ENCODE peak calls at places on chromosomes 4 and X, in nine cellular contexts. T is posterior cingulate gyrus; M is activated CD4-positive, alpha-beta T cell treated with anti-CD3 and anti-CD28 coated beads for 24 hours; G is esophagus muscularis mucosa; Q is fibroblast of the conjunctiva; H is D341Med; R is effector CD4-positive, alpha-beta T cell; W is NCI-H1694 treated with DMSO at 0.1 percent for 48 hours; A is pons. E is an unnamed sample.
A peak's percentile ranks its signal among the peaks of the same experiment; 100 is the strongest.

GRCh38 chr4:161767116-161767515 is 396.7 kb downstream of the FSTL5 start:
- DNase-seq in T (no peak), M (no peak), G (no peak), Q (no peak), H (no peak), R (no peak), W (no peak), A (no peak), E (no peak)

GRCh38 chr4:95637047-95637600 is 88.4 kb upstream of the UNC5C start:
- DNase-seq in T (no peak), M (no peak), G (no peak), Q (no peak), H (peak; percentile 35), R (no peak), W (no peak), A (peak; percentile 49), E (no peak)

GRCh38 chr4:142408003-142408441 is 438.1 kb downstream of the INPP4B start:
- DNase-seq in T (no peak), M (no peak), G (no peak), Q (no peak), H (no peak), R (no peak), W (no peak), A (no peak), E (no peak)

GRCh38 chr4:1960170-1960825 is 48.5 kb downstream of the NELFA start:
- DNase-seq in T (no peak), M (no peak), G (no peak), Q (no peak), H (no peak), R (no peak), W (no peak), A (no peak), E (no peak)

GRCh38 chrX:13827693-13828092 is 10.8 kb upstream of the GPM6B start:
- DNase-seq in T (no peak), M (no peak), G (no peak), Q (no peak), H (no peak), R (no peak), W (no peak), A (no peak), E (no peak)

GRCh38 chr4:159505275-159505975 is 402.5 kb downstream of the RAPGEF2 start:
- DNase-seq in T (no peak), M (no peak), G (no peak), Q (no peak), H (no peak), R (no peak), W (no peak), A (no peak), E (no peak)

GRCh38 chr4:152936446-152937279 is 540 bp downstream of the FHDC1 start:
- DNase-seq in T (peak; percentile 15), M (no peak), G (no peak), Q (no peak), H (peak; percentile 82), R (no peak), W (no peak), A (no peak), E (peak; percentile 80)

GRCh38 chr4:17762705-17763104 is 18.7 kb downstream of the FAM184B start:
- DNase-seq in T (no peak), M (no peak), G (no peak), Q (peak; percentile 27), H (no peak), R (no peak), W (peak; percentile 34), A (peak; percentile 20), E (no peak)

GRCh38 chr4:2432004-2432403 is 13.2 kb downstream of the CFAP99 start:
- DNase-seq in T (no peak), M (no peak), G (no peak), Q (no peak), H (no peak), R (no peak), W (no peak), A (no peak), E (no peak)

GRCh38 chrX:32530802-32531403 is 680.4 kb downstream of the DMD start:
- DNase-seq in T (no peak), M (peak; percentile 15), G (no peak), Q (peak; percentile 35), H (no peak), R (no peak), W (peak; percentile 13), A (peak; percentile 71), E (no peak)

GRCh38 chr4:25330905-25331816 is 18.6 kb downstream of the ZCCHC4 start:
- DNase-seq in T (no peak), M (no peak), G (no peak), Q (no peak), H (no peak), R (no peak), W (no peak), A (peak; percentile 26), E (no peak)

GRCh38 chr4:107997001-107997788 is 7.5 kb downstream of the HADH start:
- DNase-seq in T (no peak), M (no peak), G (no peak), Q (no peak), H (no peak), R (no peak), W (no peak), A (peak; percentile 60), E (no peak)

GRCh38 chr4:102779204-102779603 is 18.4 kb upstream of the MANBA start:
- DNase-seq in T (no peak), M (no peak), G (no peak), Q (no peak), H (no peak), R (no peak), W (no peak), A (no peak), E (no peak)

GRCh38 chrX:150361777-150362351 is 1.3 kb upstream of the MAMLD1 start:
- DNase-seq in T (no peak), M (no peak), G (no peak), Q (no peak), H (no peak), R (no peak), W (no peak), A (no peak), E (peak; percentile 79)

GRCh38 chrX:12824944-12825343 is 33.7 kb downstream of the PRPS2 start:
- DNase-seq in T (no peak), M (no peak), G (no peak), Q (no peak), H (no peak), R (no peak), W (no peak), A (peak; percentile 13), E (no peak)

GRCh38 chr4:87330761-87331160 is 8.1 kb upstream of the HSD17B13 start:
- DNase-seq in T (no peak), M (no peak), G (no peak), Q (no peak), H (no peak), R (no peak), W (no peak), A (no peak), E (no peak)

GRCh38 chr4:56880572-56880971 is 27.1 kb upstream of the REST start:
- DNase-seq in T (no peak), M (no peak), G (no peak), Q (no peak), H (no peak), R (no peak), W (no peak), A (no peak), E (no peak)

GRCh38 chr4:155007660-155008176 is 200.7 kb upstream of the NPY2R start:
- DNase-seq in T (no peak), M (no peak), G (no peak), Q (no peak), H (no peak), R (no peak), W (no peak), A (no peak), E (no peak)

GRCh38 chrX:135740683-135741149 is 27.3 kb downstream of the CT45A3 start:
- DNase-seq in T (peak; percentile 20), M (peak; percentile 24), G (no peak), Q (no peak), H (peak; percentile 47), R (peak; percentile 14), W (no peak), A (peak; percentile 2), E (peak; percentile 66)

GRCh38 chr4:47490550-47490949 is 5.5 kb downstream of the ATP10D start:
- DNase-seq in T (no peak), M (no peak), G (no peak), Q (peak; percentile 10), H (peak; percentile 51), R (no peak), W (peak; percentile 33), A (peak; percentile 29), E (no peak)

GRCh38 chrX:87878926-87879325 is 361.3 kb downstream of the KLHL4 start:
- DNase-seq in T (no peak), M (no peak), G (no peak), Q (no peak), H (no peak), R (no peak), W (no peak), A (no peak), E (peak; percentile 47)

GRCh38 chr4:46946914-46947313 is 37.9 kb upstream of the COX7B2 start:
- DNase-seq in T (no peak), M (no peak), G (no peak), Q (no peak), H (no peak), R (no peak), W (no peak), A (no peak), E (no peak)

GRCh38 chr4:139606600-139607301 is 50.7 kb upstream of the SETD7 start:
- DNase-seq in T (no peak), M (no peak), G (no peak), Q (peak; percentile 63), H (peak; percentile 63), R (no peak), W (no peak), A (no peak), E (no peak)

GRCh38 chr4:3276961-3277360 is 15.9 kb upstream of the RGS12 start:
- DNase-seq in T (peak; percentile 61), M (no peak), G (no peak), Q (no peak), H (no peak), R (no peak), W (no peak), A (peak; percentile 31), E (no peak)

GRCh38 chr4:104491396-104491821 is 3.3 kb downstream of the CXXC4 start:
- DNase-seq in T (peak; percentile 66), M (no peak), G (no peak), Q (no peak), H (peak; percentile 74), R (peak; percentile 13), W (no peak), A (peak; percentile 40), E (peak; percentile 79)

GRCh38 chr4:107379054-107379869 is 340.8 kb downstream of the PAPSS1 start:
- DNase-seq in T (no peak), M (no peak), G (no peak), Q (peak; percentile 37), H (no peak), R (no peak), W (no peak), A (peak; percentile 10), E (no peak)

GRCh38 chr4:127549521-127549920 is 83.2 kb upstream of the INTU start:
- DNase-seq in T (no peak), M (no peak), G (no peak), Q (no peak), H (no peak), R (no peak), W (no peak), A (no peak), E (no peak)

GRCh38 chr4:118942465-118942864 is 53.8 kb downstream of the SYNPO2 start:
- DNase-seq in T (no peak), M (no peak), G (no peak), Q (no peak), H (no peak), R (no peak), W (no peak), A (no peak), E (no peak)

GRCh38 chr4:25861951-25862410 is 807 bp downstream of the SEL1L3 start:
- DNase-seq in T (no peak), M (peak; percentile 14), G (no peak), Q (no peak), H (peak; percentile 68), R (no peak), W (no peak), A (peak; percentile 15), E (no peak)

GRCh38 chr4:95552942-95553550 is 4.3 kb upstream of the UNC5C start:
- DNase-seq in T (no peak), M (no peak), G (no peak), Q (no peak), H (peak; percentile 43), R (no peak), W (no peak), A (no peak), E (no peak)

GRCh38 chr4:8050555-8051206 is 107.9 kb downstream of the ABLIM2 start:
- DNase-seq in T (peak; percentile 72), M (no peak), G (no peak), Q (peak; percentile 17), H (no peak), R (no peak), W (no peak), A (peak; percentile 59), E (no peak)

E was measured in spleen.